ENCODE peak calls at places on chromosomes 4 and X, in five cellular contexts. N, M, A, Z and C are unnamed samples.

GRCh38 chr4:67071641-67072040 is 473.7 kb downstream of the CENPC start:
- DNase-seq in A (no peak), M (no peak), N (no peak), Z (no peak), C (no peak)

GRCh38 chr4:157514711-157515110 is 294.2 kb downstream of the GRIA2 start:
- DNase-seq in A (no peak), M (no peak), Z (no peak), N (peak), C (peak)

GRCh38 chr4:138190452-138190858 is 51.7 kb downstream of the SLC7A11 start:
- DNase-seq in N (no peak), Z (no peak), A (no peak), M (no peak), C (no peak)

GRCh38 chr4:17494258-17494657 is 17.6 kb downstream of the QDPR start:
- DNase-seq in M (peak), N (no peak), Z (peak), A (peak), C (no peak)

GRCh38 chrX:102835504-102836146 is 101.4 kb upstream of the RAB40AL start:
- DNase-seq in N (peak), M (peak), Z (peak), A (peak), C (peak)

GRCh38 chr4:83043801-83044407 is 8.9 kb downstream of the COPS4 start:
- DNase-seq in Z (no peak), N (no peak), A (no peak), M (peak), C (no peak)

GRCh38 chrX:129934461-129934860 is 28.5 kb downstream of the UTP14A start:
- DNase-seq in A (no peak), N (no peak), M (no peak), Z (no peak), C (no peak)

GRCh38 chr4:136664988-136665387 is 867.3 kb downstream of the PCDH18 start:
- DNase-seq in Z (no peak), M (peak), N (no peak), A (no peak), C (no peak)

GRCh38 chr4:11130195-11130975 is 298.3 kb downstream of the HS3ST1 start:
- DNase-seq in Z (no peak), N (no peak), M (peak), A (no peak), C (no peak)

GRCh38 chrX:129667412-129667811 is 12.7 kb upstream of the APLN start:
- DNase-seq in N (no peak), Z (no peak), M (no peak), A (no peak), C (no peak)

GRCh38 chr4:53602390-53602789 is 11.1 kb upstream of the LNX1 start:
- DNase-seq in A (no peak), N (no peak), M (no peak), Z (no peak), C (no peak)

GRCh38 chrX:71626576-71626975 is 8.3 kb upstream of the CXCR3 start:
- DNase-seq in A (no peak), M (no peak), N (no peak), Z (peak), C (no peak)

GRCh38 chr4:150232029-150232428 is 153.8 kb downstream of the DCLK2 start:
- DNase-seq in Z (no peak), N (no peak), A (peak), M (no peak), C (no peak)

GRCh38 chr4:4268753-4269152 is 20.7 kb upstream of the TMEM128 start:
- DNase-seq in Z (no peak), A (no peak), N (no peak), M (no peak), C (no peak)

GRCh38 chr4:101555341-101555880 is 208.1 kb upstream of the PPP3CA start:
- DNase-seq in Z (no peak), A (no peak), M (no peak), N (no peak), C (no peak)
- TF ChIP-seq MAFK in Z (no peak), A (no peak), M (no peak), N (no peak), C (no peak)

DNA sequence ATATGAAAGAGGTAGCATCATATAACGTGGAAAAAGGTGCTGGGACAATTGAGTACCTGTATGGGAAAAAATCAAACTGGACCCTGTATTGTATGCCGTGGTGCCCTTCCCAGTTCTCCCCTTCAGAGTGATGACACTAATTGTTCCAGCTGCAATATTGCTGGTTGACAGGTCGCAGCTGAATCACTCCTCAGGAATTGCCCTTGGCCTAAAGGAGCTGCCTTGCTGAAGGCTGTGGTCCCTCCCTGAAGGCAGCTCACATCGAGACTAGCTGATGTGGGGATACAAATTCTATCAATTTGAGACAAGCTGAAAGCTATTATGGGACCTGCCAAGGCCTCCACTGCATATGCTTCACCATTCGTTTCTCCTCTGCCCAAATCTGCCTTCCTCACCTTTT is 39.3 kb upstream of the CXCL8 start:
- DNase-seq in M (peak), N (no peak), Z (no peak), A (no peak), C (no peak)
- TF ChIP-seq MAFK in M (no peak), N (no peak), Z (no peak), A (no peak), C (no peak)

GRCh38 chrX:7153231-7153630 is 5.3 kb upstream of the PUDP start:
- DNase-seq in N (no peak), A (no peak), Z (no peak), M (no peak), C (no peak)
- TF ChIP-seq MAFK in N (no peak), A (no peak), Z (no peak), M (no peak), C (no peak)

DNA sequence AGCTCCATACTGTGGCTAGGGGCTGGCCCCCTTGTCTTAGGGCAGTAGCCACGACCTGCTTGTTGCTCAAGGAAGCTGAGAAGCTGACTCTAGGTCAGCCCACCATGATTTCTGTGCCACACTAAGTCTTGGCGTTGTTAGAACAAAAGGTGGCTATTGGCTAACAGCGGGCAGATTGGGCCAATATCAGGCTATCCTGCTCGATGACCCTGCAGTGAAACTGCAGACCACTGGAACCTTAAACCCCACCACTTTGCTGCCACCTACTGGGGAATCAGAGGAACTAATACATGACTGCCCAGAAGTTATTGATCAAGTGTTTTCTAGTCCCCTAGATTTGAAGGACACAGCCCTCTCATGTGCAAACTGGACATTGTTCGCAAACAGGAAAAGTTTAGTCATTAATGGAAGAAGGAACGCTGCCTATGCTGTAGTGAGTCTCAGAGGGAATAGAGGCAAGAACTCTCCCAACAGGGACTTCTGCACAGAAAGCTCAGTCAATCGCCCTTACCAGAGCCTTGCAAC is 17.0 kb upstream of the PAPSS1 start:
- DNase-seq in Z (peak), N (peak), M (peak), A (peak), C (no peak)
- TF ChIP-seq MAFK in Z (no peak), N (peak), M (no peak), A (no peak), C (no peak)

DNA sequence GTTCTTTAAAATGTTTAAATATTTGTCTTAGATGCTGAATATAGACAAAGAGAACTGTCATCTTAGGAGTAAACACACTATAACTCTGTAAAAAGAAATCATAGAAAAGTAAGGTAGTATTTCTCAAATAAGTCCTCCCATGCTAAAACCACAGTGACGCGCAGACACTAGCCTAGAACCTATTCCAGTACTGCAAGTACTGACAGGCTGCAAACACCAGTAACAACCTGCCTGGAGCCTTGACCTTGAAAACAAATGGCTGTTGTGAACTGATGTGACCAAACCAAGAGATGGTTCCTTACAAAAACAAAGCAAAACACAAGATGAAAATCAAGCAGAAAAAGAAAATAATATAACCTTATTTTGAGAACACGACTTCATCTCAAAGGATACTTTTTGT is 8.5 kb downstream of the TIFA start:
- DNase-seq in Z (no peak), N (no peak), A (no peak), M (no peak), C (no peak)
- TF ChIP-seq MAFK in Z (no peak), N (no peak), A (no peak), M (no peak), C (no peak)

DNA sequence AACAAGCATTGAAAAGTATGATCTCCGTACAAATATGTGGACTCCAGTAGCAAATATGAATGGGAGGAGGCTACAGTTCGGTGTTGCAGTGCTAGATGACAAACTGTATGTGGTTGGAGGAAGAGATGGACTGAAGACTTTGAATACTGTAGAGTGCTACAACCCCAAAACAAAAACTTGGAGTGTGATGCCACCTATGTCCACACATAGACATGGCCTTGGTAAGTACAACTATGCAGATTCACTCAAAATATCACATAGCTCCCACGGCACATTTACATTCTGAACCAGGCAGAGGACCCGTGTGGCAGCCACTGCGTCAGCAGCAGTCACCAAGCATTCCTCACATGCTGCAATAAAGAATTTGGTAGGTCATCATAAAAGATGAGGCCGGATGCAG is 41.3 kb downstream of the KLHL5 start:
- DNase-seq in N (no peak), Z (no peak), M (no peak), A (peak), C (no peak)
- TF ChIP-seq MAFK in N (no peak), Z (no peak), M (no peak), A (no peak), C (no peak)

GRCh38 chr4:41887821-41888699 is 47.2 kb upstream of the TMEM33 start:
- DNase-seq in N (peak), Z (peak), M (peak), A (peak), C (no peak)
- TF ChIP-seq MAFK in N (no peak), Z (no peak), M (no peak), A (no peak), C (no peak)

GRCh38 chr4:33890841-33891240 is 2353.5 kb downstream of the ARAP2 start:
- DNase-seq in M (no peak), N (no peak), Z (no peak), A (no peak), C (no peak)
- TF ChIP-seq MAFK in M (no peak), N (no peak), Z (no peak), A (no peak), C (no peak)

DNA sequence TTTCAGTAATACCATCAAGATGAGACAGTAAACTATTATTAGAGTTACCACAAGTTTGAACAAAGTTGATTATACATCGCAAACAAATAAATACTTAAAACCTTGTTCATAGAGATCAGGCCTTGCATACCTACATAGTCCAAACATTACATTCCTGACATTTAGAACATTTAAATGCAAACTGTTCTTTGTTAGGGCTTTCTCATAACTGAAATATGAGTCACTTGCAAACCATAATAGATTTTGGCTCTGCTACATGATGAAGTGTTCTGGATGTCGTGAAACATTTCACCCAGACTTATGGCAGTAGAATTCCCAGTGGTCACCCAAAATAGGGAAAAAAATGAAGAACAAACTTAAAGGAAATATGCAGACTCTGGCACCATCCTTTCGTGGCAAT is 75.0 kb downstream of the FAT4 start:
- DNase-seq in N (no peak), A (peak), M (peak), Z (no peak), C (no peak)
- TF ChIP-seq MAFK in N (no peak), A (no peak), M (no peak), Z (no peak), C (no peak)

DNA sequence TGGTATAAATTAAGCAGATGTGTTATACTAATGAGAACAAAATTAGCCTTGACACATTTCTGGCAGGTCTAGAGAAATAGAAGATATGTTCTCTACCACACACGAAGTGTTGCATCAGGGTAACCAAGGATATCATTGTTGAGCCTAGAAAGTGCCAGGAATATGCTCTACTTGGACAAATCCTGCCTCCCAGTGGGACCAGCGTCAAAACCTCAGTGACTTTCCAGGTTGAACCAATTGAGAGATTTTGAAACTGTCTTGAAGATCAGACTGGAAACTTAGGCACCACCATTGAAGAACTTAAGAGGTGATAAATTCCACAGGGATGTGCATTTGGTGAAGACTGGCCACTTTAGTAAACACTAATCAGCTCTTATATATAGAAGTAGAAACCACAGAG is 115.9 kb downstream of the HPGD start:
- DNase-seq in A (no peak), M (no peak), N (no peak), Z (no peak), C (no peak)
- TF ChIP-seq MAFK in A (no peak), M (no peak), N (no peak), Z (no peak), C (no peak)